ENCODE peak calls at places on chromosome 17, in nine cellular contexts. One of them, this sample, is unnamed.
A peak's percentile ranks its signal among the peaks of the same experiment; 100 is the strongest.

GRCh38 chr17:21061971-21062526 is 19.2 kb upstream of the USP22 start:
- DNase-seq in heart left ventricle: no peak
- DNase-seq in tibial nerve: no peak
- DNase-seq in H54: no peak
- DNase-seq in testis: no peak
- DNase-seq in lower leg skin: no peak
- DNase-seq in gastrocnemius medialis: no peak
- DNase-seq in body of pancreas: no peak
- DNase-seq in GM12878: peak; percentile 55
- DNase-seq in this sample: no peak

GRCh38 chr17:49369089-49369488 is 7.0 kb upstream of the ZNF652 start:
- DNase-seq in GM12878: no peak
- DNase-seq in H54: no peak
- DNase-seq in tibial nerve: no peak
- DNase-seq in testis: no peak
- DNase-seq in body of pancreas: no peak
- DNase-seq in gastrocnemius medialis: no peak
- DNase-seq in heart left ventricle: no peak
- DNase-seq in lower leg skin: no peak
- DNase-seq in this sample: no peak

GRCh38 chr17:69314246-69315030 is 12.5 kb downstream of the ABCA5 start:
- DNase-seq in testis: no peak
- DNase-seq in H54: no peak
- DNase-seq in GM12878: no peak
- DNase-seq in lower leg skin: no peak
- DNase-seq in body of pancreas: no peak
- DNase-seq in gastrocnemius medialis: no peak
- DNase-seq in heart left ventricle: no peak
- DNase-seq in tibial nerve: no peak
- DNase-seq in this sample: no peak

GRCh38 chr17:59423903-59424302 is 92.4 kb downstream of the YPEL2 start:
- DNase-seq in body of pancreas: no peak
- DNase-seq in tibial nerve: no peak
- DNase-seq in H54: no peak
- DNase-seq in gastrocnemius medialis: peak; percentile 69
- DNase-seq in heart left ventricle: no peak
- DNase-seq in lower leg skin: no peak
- DNase-seq in testis: no peak
- DNase-seq in GM12878: no peak
- DNase-seq in this sample: no peak

GRCh38 chr17:28828294-28829040 is 14.1 kb downstream of the FAM222B start:
- DNase-seq in heart left ventricle: no peak
- DNase-seq in testis: peak; percentile 9
- DNase-seq in lower leg skin: no peak
- DNase-seq in tibial nerve: no peak
- DNase-seq in GM12878: no peak
- DNase-seq in body of pancreas: no peak
- DNase-seq in gastrocnemius medialis: no peak
- DNase-seq in H54: no peak
- DNase-seq in this sample: no peak

GRCh38 chr17:60926466-60927183 is 249.0 kb downstream of the BCAS3 start:
- DNase-seq in testis: no peak
- DNase-seq in GM12878: no peak
- DNase-seq in H54: no peak
- DNase-seq in gastrocnemius medialis: no peak
- DNase-seq in body of pancreas: no peak
- DNase-seq in tibial nerve: no peak
- DNase-seq in lower leg skin: no peak
- DNase-seq in heart left ventricle: no peak
- DNase-seq in this sample: no peak

GRCh38 chr17:35892091-35892637 is 12.0 kb upstream of the CCL5 start:
- DNase-seq in heart left ventricle: no peak
- DNase-seq in testis: no peak
- DNase-seq in gastrocnemius medialis: no peak
- DNase-seq in body of pancreas: no peak
- DNase-seq in GM12878: no peak
- DNase-seq in tibial nerve: no peak
- DNase-seq in lower leg skin: no peak
- DNase-seq in H54: no peak
- DNase-seq in this sample: no peak

GRCh38 chr17:17714261-17714866 is 33.1 kb downstream of the RAI1 start:
- DNase-seq in heart left ventricle: no peak
- DNase-seq in testis: no peak
- DNase-seq in lower leg skin: no peak
- DNase-seq in gastrocnemius medialis: no peak
- DNase-seq in H54: no peak
- DNase-seq in GM12878: no peak
- DNase-seq in body of pancreas: no peak
- DNase-seq in tibial nerve: no peak
- DNase-seq in this sample: no peak

GRCh38 chr17:40341808-40342574 is 22.5 kb downstream of the GJD3 start:
- DNase-seq in H54: no peak
- DNase-seq in testis: peak; percentile 84
- DNase-seq in GM12878: no peak
- DNase-seq in body of pancreas: peak; percentile 70
- DNase-seq in tibial nerve: peak; percentile 77
- DNase-seq in gastrocnemius medialis: peak; percentile 72
- DNase-seq in heart left ventricle: peak; percentile 89
- DNase-seq in lower leg skin: no peak
- DNase-seq in this sample: no peak

GRCh38 chr17:80034654-80034976 is 1.1 kb downstream of the TBC1D16 start:
- DNase-seq in lower leg skin: no peak
- DNase-seq in gastrocnemius medialis: no peak
- DNase-seq in H54: no peak
- DNase-seq in tibial nerve: no peak
- DNase-seq in GM12878: no peak
- DNase-seq in heart left ventricle: no peak
- DNase-seq in body of pancreas: no peak
- DNase-seq in testis: no peak
- DNase-seq in this sample: no peak

GRCh38 chr17:78146471-78146869 is 285 bp downstream of the C17orf99 start:
- DNase-seq in GM12878: no peak
- DNase-seq in gastrocnemius medialis: no peak
- DNase-seq in lower leg skin: no peak
- DNase-seq in tibial nerve: no peak
- DNase-seq in testis: no peak
- DNase-seq in heart left ventricle: no peak
- DNase-seq in body of pancreas: no peak
- DNase-seq in H54: no peak
- DNase-seq in this sample: no peak

GRCh38 chr17:78144736-78145641 is 1.2 kb upstream of the C17orf99 start:
- DNase-seq in body of pancreas: peak; percentile 98
- DNase-seq in gastrocnemius medialis: no peak
- DNase-seq in testis: peak; percentile 78
- DNase-seq in tibial nerve: no peak
- DNase-seq in GM12878: no peak
- DNase-seq in heart left ventricle: no peak
- DNase-seq in lower leg skin: no peak
- DNase-seq in H54: no peak
- DNase-seq in this sample: no peak

GRCh38 chr17:78143214-78144145 is 2.7 kb upstream of the C17orf99 start:
- DNase-seq in heart left ventricle: no peak
- DNase-seq in H54: no peak
- DNase-seq in GM12878: no peak
- DNase-seq in gastrocnemius medialis: no peak
- DNase-seq in body of pancreas: no peak
- DNase-seq in testis: no peak
- DNase-seq in tibial nerve: no peak
- DNase-seq in lower leg skin: no peak
- DNase-seq in this sample: no peak

GRCh38 chr17:78142113-78142861 is 3.9 kb upstream of the C17orf99 start:
- DNase-seq in tibial nerve: no peak
- DNase-seq in GM12878: no peak
- DNase-seq in gastrocnemius medialis: no peak
- DNase-seq in lower leg skin: peak; percentile 67
- DNase-seq in heart left ventricle: no peak
- DNase-seq in testis: no peak
- DNase-seq in H54: peak; percentile 77
- DNase-seq in body of pancreas: peak; percentile 92
- DNase-seq in this sample: no peak

DNA sequence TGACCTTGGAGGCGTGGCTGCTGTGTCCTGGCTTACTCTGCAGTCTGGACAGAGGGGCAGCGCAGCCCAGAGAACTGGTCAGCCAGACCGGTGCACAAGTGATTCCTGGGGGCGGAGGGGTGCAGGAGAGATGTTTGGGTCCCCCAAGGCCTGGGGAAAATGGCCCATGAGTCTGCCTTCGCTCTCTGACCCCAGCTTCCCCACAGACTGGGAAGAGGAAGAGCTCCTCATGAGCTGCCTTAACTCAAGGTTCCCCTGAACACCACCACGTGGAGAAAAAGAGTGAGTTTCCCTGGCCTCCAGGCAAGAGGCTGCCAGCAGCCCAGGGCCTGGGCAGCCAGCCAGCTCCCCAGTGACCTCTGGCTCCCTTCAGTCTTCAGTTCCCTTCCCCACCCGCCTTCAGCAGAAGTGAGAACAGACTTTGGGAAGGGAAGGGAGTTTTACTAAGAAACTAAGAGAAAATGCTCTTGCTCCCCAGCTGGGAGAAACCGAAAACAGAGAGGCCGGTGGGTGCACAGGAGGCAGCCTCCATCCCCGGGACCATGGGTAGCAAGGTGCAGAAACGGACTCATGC is 2.0 kb upstream of the C17orf99 start:
- DNase-seq in heart left ventricle: peak; percentile 88
- DNase-seq in body of pancreas: peak; percentile 92
- DNase-seq in GM12878: no peak
- DNase-seq in testis: peak; percentile 86
- DNase-seq in lower leg skin: peak; percentile 71
- DNase-seq in H54: peak; percentile 74
- DNase-seq in gastrocnemius medialis: peak; percentile 63
- DNase-seq in tibial nerve: peak; percentile 75
- DNase-seq in this sample: no peak
- TF ChIP-seq POLR2A in heart left ventricle: no peak
- TF ChIP-seq POLR2A in body of pancreas: no peak
- TF ChIP-seq POLR2A in GM12878: peak; percentile 2
- TF ChIP-seq POLR2A in testis: no peak
- TF ChIP-seq POLR2A in lower leg skin: no peak
- TF ChIP-seq POLR2A in H54: no peak
- TF ChIP-seq POLR2A in gastrocnemius medialis: no peak
- TF ChIP-seq POLR2A in tibial nerve: no peak
- TF ChIP-seq POLR2A in this sample: no peak

GRCh38 chr17:64028874-64029464 is 8.5 kb upstream of the ICAM2 start:
- DNase-seq in testis: peak; percentile 77
- DNase-seq in body of pancreas: peak; percentile 70
- DNase-seq in tibial nerve: peak; percentile 86
- DNase-seq in GM12878: no peak
- DNase-seq in heart left ventricle: peak; percentile 64
- DNase-seq in H54: peak; percentile 73
- DNase-seq in lower leg skin: peak; percentile 49
- DNase-seq in gastrocnemius medialis: peak; percentile 47
- DNase-seq in this sample: no peak

GRCh38 chr17:64022631-64023063 is 2.2 kb upstream of the ICAM2 start:
- DNase-seq in tibial nerve: no peak
- DNase-seq in testis: peak; percentile 15
- DNase-seq in lower leg skin: no peak
- DNase-seq in H54: no peak
- DNase-seq in gastrocnemius medialis: no peak
- DNase-seq in body of pancreas: peak; percentile 45
- DNase-seq in heart left ventricle: no peak
- DNase-seq in GM12878: no peak
- DNase-seq in this sample: no peak

GRCh38 chr17:64024215-64024654 is 3.8 kb upstream of the ICAM2 start:
- DNase-seq in gastrocnemius medialis: no peak
- DNase-seq in testis: peak; percentile 9
- DNase-seq in GM12878: no peak
- DNase-seq in body of pancreas: peak; percentile 51
- DNase-seq in heart left ventricle: peak; percentile 14
- DNase-seq in tibial nerve: no peak
- DNase-seq in lower leg skin: no peak
- DNase-seq in H54: no peak
- DNase-seq in this sample: no peak

GRCh38 chr17:64025732-64026294 is 5.4 kb upstream of the ICAM2 start:
- DNase-seq in H54: peak; percentile 79
- DNase-seq in gastrocnemius medialis: peak; percentile 72
- DNase-seq in testis: peak; percentile 81
- DNase-seq in GM12878: peak; percentile 55
- DNase-seq in body of pancreas: peak; percentile 77
- DNase-seq in heart left ventricle: peak; percentile 82
- DNase-seq in lower leg skin: peak; percentile 50
- DNase-seq in tibial nerve: peak; percentile 61
- DNase-seq in this sample: peak; percentile 18

GRCh38 chr17:64024781-64025731 is 4.6 kb upstream of the ICAM2 start:
- DNase-seq in GM12878: no peak
- DNase-seq in H54: no peak
- DNase-seq in tibial nerve: no peak
- DNase-seq in lower leg skin: no peak
- DNase-seq in testis: no peak
- DNase-seq in heart left ventricle: peak; percentile 10
- DNase-seq in gastrocnemius medialis: no peak
- DNase-seq in body of pancreas: peak; percentile 41
- DNase-seq in this sample: no peak
- TF ChIP-seq POLR2A in GM12878: no peak
- TF ChIP-seq POLR2A in H54: no peak
- TF ChIP-seq POLR2A in tibial nerve: no peak
- TF ChIP-seq POLR2A in lower leg skin: no peak
- TF ChIP-seq POLR2A in testis: no peak
- TF ChIP-seq POLR2A in heart left ventricle: no peak
- TF ChIP-seq POLR2A in gastrocnemius medialis: no peak
- TF ChIP-seq POLR2A in body of pancreas: no peak
- TF ChIP-seq POLR2A in this sample: no peak

GRCh38 chr17:67376892-67377726 is at the start of gene PITPNC1:
- DNase-seq in testis: peak; percentile 91
- DNase-seq in lower leg skin: peak; percentile 70
- DNase-seq in gastrocnemius medialis: peak; percentile 54
- DNase-seq in body of pancreas: peak; percentile 90
- DNase-seq in GM12878: no peak
- DNase-seq in H54: peak; percentile 80
- DNase-seq in heart left ventricle: peak; percentile 89
- DNase-seq in tibial nerve: peak; percentile 68
- DNase-seq in this sample: peak; percentile 34
- TF ChIP-seq POLR2A in testis: peak; percentile 38
- TF ChIP-seq POLR2A in lower leg skin: no peak
- TF ChIP-seq POLR2A in gastrocnemius medialis: peak; percentile 82
- TF ChIP-seq POLR2A in body of pancreas: peak; percentile 96
- TF ChIP-seq POLR2A in GM12878: peak; percentile 82
- TF ChIP-seq POLR2A in H54: peak; percentile 50
- TF ChIP-seq POLR2A in heart left ventricle: peak; percentile 31
- TF ChIP-seq POLR2A in tibial nerve: peak; percentile 47
- TF ChIP-seq POLR2A in this sample: peak; percentile 86

DNA sequence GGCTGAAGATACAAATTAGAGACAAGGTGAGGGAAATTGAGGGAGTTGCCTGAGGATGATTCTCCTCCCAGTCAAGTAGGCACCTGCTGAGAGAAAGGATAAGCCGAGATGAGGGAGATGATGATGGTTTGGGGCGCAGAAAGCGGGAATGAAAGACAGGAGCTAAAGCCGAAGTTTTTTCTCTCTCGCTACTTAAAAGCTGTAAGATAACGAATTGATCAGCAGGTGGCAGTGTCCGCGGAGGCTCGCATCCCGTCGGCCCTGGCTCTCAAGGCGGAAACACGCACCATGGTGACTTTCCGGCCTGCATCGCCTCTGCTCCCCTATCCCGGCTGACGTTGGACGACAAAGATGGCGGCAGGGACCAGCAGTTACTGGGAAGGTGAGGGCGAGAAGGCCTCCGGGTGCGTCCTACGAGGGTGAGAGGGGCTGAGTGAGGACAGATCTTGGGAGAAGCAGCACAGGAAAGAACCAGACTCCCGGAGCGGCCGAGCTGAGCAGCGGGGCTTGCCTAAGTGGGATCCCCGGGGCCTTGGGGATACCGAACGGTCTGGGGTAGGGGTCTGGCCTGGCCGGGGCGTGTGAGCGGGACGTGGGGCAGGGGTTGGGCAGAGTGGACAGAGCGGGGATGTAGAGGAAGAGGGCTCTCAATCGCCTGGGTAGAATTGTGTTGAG is at the start of gene GOSR1:
- DNase-seq in GM12878: peak; percentile 79
- DNase-seq in testis: peak; percentile 98
- DNase-seq in body of pancreas: peak; percentile 95
- DNase-seq in gastrocnemius medialis: peak; percentile 93
- DNase-seq in heart left ventricle: peak; percentile 94
- DNase-seq in H54: peak; percentile 65
- DNase-seq in tibial nerve: peak; percentile 90
- DNase-seq in lower leg skin: peak; percentile 94
- DNase-seq in this sample: peak; percentile 48
- TF ChIP-seq POLR2A in GM12878: peak; percentile 100
- TF ChIP-seq POLR2A in testis: no peak
- TF ChIP-seq POLR2A in body of pancreas: peak; percentile 64
- TF ChIP-seq POLR2A in gastrocnemius medialis: peak; percentile 40
- TF ChIP-seq POLR2A in heart left ventricle: no peak
- TF ChIP-seq POLR2A in H54: peak; percentile 93
- TF ChIP-seq POLR2A in tibial nerve: no peak
- TF ChIP-seq POLR2A in lower leg skin: no peak
- TF ChIP-seq POLR2A in this sample: no peak